ENCODE peak calls at places on chromosomes 2 and 18, in nine cellular contexts. One of them, this sample, is unnamed.

GRCh38 chr2:236080412-236080811 is 87.8 kb downstream of the GBX2 start:
- DNase-seq in CD8-positive, alpha-beta T cell: no peak
- DNase-seq in vagina: no peak
- DNase-seq in heart right ventricle: no peak
- DNase-seq in cardiac muscle cell: no peak
- DNase-seq in PC-3: no peak
- DNase-seq in A549: no peak
- DNase-seq in pancreas: no peak
- DNase-seq in HepG2: no peak
- DNase-seq in this sample: no peak

GRCh38 chr2:67108231-67108630 is 288.9 kb upstream of the ETAA1 start:
- DNase-seq in PC-3: no peak
- DNase-seq in vagina: no peak
- DNase-seq in pancreas: no peak
- DNase-seq in CD8-positive, alpha-beta T cell: no peak
- DNase-seq in cardiac muscle cell: no peak
- DNase-seq in HepG2: no peak
- DNase-seq in heart right ventricle: no peak
- DNase-seq in A549: no peak
- DNase-seq in this sample: no peak

GRCh38 chr2:88437010-88437409 is 15.5 kb downstream of the FOXI3 start:
- DNase-seq in PC-3: no peak
- DNase-seq in vagina: no peak
- DNase-seq in HepG2: no peak
- DNase-seq in cardiac muscle cell: no peak
- DNase-seq in heart right ventricle: no peak
- DNase-seq in CD8-positive, alpha-beta T cell: no peak
- DNase-seq in A549: no peak
- DNase-seq in pancreas: no peak
- DNase-seq in this sample: no peak

GRCh38 chr18:22467760-22468553 is 50.2 kb upstream of the CTAGE1 start:
- DNase-seq in pancreas: no peak
- DNase-seq in vagina: no peak
- DNase-seq in A549: peak; percentile 88
- DNase-seq in HepG2: no peak
- DNase-seq in PC-3: peak; percentile 98
- DNase-seq in CD8-positive, alpha-beta T cell: no peak
- DNase-seq in heart right ventricle: no peak
- DNase-seq in cardiac muscle cell: no peak
- DNase-seq in this sample: no peak

GRCh38 chr18:79393626-79394401 is 1.9 kb upstream of the NFATC1 start:
- DNase-seq in vagina: no peak
- DNase-seq in cardiac muscle cell: peak; percentile 69
- DNase-seq in A549: peak; percentile 71
- DNase-seq in pancreas: peak; percentile 96
- DNase-seq in CD8-positive, alpha-beta T cell: peak; percentile 40
- DNase-seq in PC-3: peak; percentile 82
- DNase-seq in heart right ventricle: peak; percentile 96
- DNase-seq in HepG2: peak; percentile 28
- DNase-seq in this sample: peak; percentile 33

GRCh38 chr18:57649536-57650495 is 28.2 kb upstream of the NARS1 start:
- DNase-seq in cardiac muscle cell: no peak
- DNase-seq in vagina: no peak
- DNase-seq in PC-3: peak; percentile 95
- DNase-seq in CD8-positive, alpha-beta T cell: no peak
- DNase-seq in heart right ventricle: no peak
- DNase-seq in A549: peak; percentile 45
- DNase-seq in pancreas: no peak
- DNase-seq in HepG2: no peak
- DNase-seq in this sample: no peak

GRCh38 chr18:49167084-49167483 is 216.3 kb upstream of the SMAD7 start:
- DNase-seq in A549: no peak
- DNase-seq in pancreas: no peak
- DNase-seq in HepG2: no peak
- DNase-seq in cardiac muscle cell: no peak
- DNase-seq in PC-3: no peak
- DNase-seq in CD8-positive, alpha-beta T cell: no peak
- DNase-seq in vagina: no peak
- DNase-seq in heart right ventricle: no peak
- DNase-seq in this sample: no peak

GRCh38 chr2:47402555-47402804 is 476 bp upstream of the MSH2 start:
- DNase-seq in HepG2: no peak
- DNase-seq in CD8-positive, alpha-beta T cell: no peak
- DNase-seq in cardiac muscle cell: no peak
- DNase-seq in vagina: no peak
- DNase-seq in pancreas: no peak
- DNase-seq in A549: no peak
- DNase-seq in heart right ventricle: no peak
- DNase-seq in PC-3: peak; percentile 38
- DNase-seq in this sample: no peak

GRCh38 chr18:56831988-56832387 is 180.8 kb downstream of the WDR7 start:
- DNase-seq in cardiac muscle cell: no peak
- DNase-seq in PC-3: no peak
- DNase-seq in HepG2: no peak
- DNase-seq in CD8-positive, alpha-beta T cell: no peak
- DNase-seq in vagina: no peak
- DNase-seq in A549: no peak
- DNase-seq in heart right ventricle: no peak
- DNase-seq in pancreas: no peak
- DNase-seq in this sample: no peak

GRCh38 chr2:213279961-213280360 is 4.3 kb upstream of the SPAG16 start:
- DNase-seq in CD8-positive, alpha-beta T cell: no peak
- DNase-seq in vagina: no peak
- DNase-seq in cardiac muscle cell: no peak
- DNase-seq in HepG2: no peak
- DNase-seq in pancreas: no peak
- DNase-seq in PC-3: no peak
- DNase-seq in A549: no peak
- DNase-seq in heart right ventricle: no peak
- DNase-seq in this sample: no peak

GRCh38 chr2:40220177-40220925 is 231.5 kb downstream of the SLC8A1 start:
- DNase-seq in pancreas: no peak
- DNase-seq in CD8-positive, alpha-beta T cell: no peak
- DNase-seq in PC-3: peak; percentile 40
- DNase-seq in A549: no peak
- DNase-seq in heart right ventricle: no peak
- DNase-seq in cardiac muscle cell: peak; percentile 34
- DNase-seq in vagina: no peak
- DNase-seq in HepG2: no peak
- DNase-seq in this sample: no peak

GRCh38 chr2:210991107-210991506 is 434.7 kb downstream of the CPS1 start:
- DNase-seq in CD8-positive, alpha-beta T cell: no peak
- DNase-seq in HepG2: no peak
- DNase-seq in A549: no peak
- DNase-seq in vagina: no peak
- DNase-seq in pancreas: no peak
- DNase-seq in heart right ventricle: no peak
- DNase-seq in cardiac muscle cell: no peak
- DNase-seq in PC-3: no peak
- DNase-seq in this sample: no peak

GRCh38 chr2:158359846-158360245 is 96.7 kb downstream of the CCDC148 start:
- DNase-seq in vagina: no peak
- DNase-seq in HepG2: peak; percentile 68
- DNase-seq in pancreas: no peak
- DNase-seq in A549: peak; percentile 25
- DNase-seq in CD8-positive, alpha-beta T cell: no peak
- DNase-seq in heart right ventricle: no peak
- DNase-seq in cardiac muscle cell: no peak
- DNase-seq in PC-3: peak; percentile 92
- DNase-seq in this sample: no peak

GRCh38 chr18:58640428-58640805 is 11.5 kb upstream of the ALPK2 start:
- DNase-seq in heart right ventricle: no peak
- DNase-seq in vagina: peak; percentile 43
- DNase-seq in HepG2: no peak
- DNase-seq in pancreas: no peak
- DNase-seq in cardiac muscle cell: no peak
- DNase-seq in A549: no peak
- DNase-seq in PC-3: no peak
- DNase-seq in CD8-positive, alpha-beta T cell: no peak
- DNase-seq in this sample: no peak

GRCh38 chr18:21084511-21085078 is 27.0 kb downstream of the ROCK1 start:
- DNase-seq in vagina: no peak
- DNase-seq in cardiac muscle cell: no peak
- DNase-seq in PC-3: no peak
- DNase-seq in CD8-positive, alpha-beta T cell: no peak
- DNase-seq in pancreas: no peak
- DNase-seq in HepG2: no peak
- DNase-seq in A549: no peak
- DNase-seq in heart right ventricle: no peak
- DNase-seq in this sample: no peak
- H3K9me3 ChIP-seq in vagina: no peaks in the 10 kb centered on the region
- H3K9me3 ChIP-seq in cardiac muscle cell: no peaks in the 10 kb centered on the region
- H3K9me3 ChIP-seq in PC-3: no peaks in the 10 kb centered on the region
- H3K9me3 ChIP-seq in CD8-positive, alpha-beta T cell: peaks cover 5% of the 10 kb centered on the region
- H3K9me3 ChIP-seq in pancreas: no peaks in the 10 kb centered on the region
- H3K9me3 ChIP-seq in HepG2: no peaks in the 10 kb centered on the region
- H3K9me3 ChIP-seq in A549: peaks cover 13% of the 10 kb centered on the region
- H3K9me3 ChIP-seq in heart right ventricle: no peaks in the 10 kb centered on the region
- H3K9me3 ChIP-seq in this sample: no peaks in the 10 kb centered on the region

GRCh38 chr2:16250056-16250425 is 309.7 kb downstream of the MYCN start:
- DNase-seq in A549: no peak
- DNase-seq in pancreas: no peak
- DNase-seq in heart right ventricle: no peak
- DNase-seq in HepG2: no peak
- DNase-seq in cardiac muscle cell: no peak
- DNase-seq in CD8-positive, alpha-beta T cell: no peak
- DNase-seq in PC-3: no peak
- DNase-seq in vagina: no peak
- DNase-seq in this sample: no peak
- H3K9me3 ChIP-seq in A549: no peaks in the 10 kb centered on the region
- H3K9me3 ChIP-seq in pancreas: no peaks in the 10 kb centered on the region
- H3K9me3 ChIP-seq in heart right ventricle: no peaks in the 10 kb centered on the region
- H3K9me3 ChIP-seq in HepG2: no peaks in the 10 kb centered on the region
- H3K9me3 ChIP-seq in cardiac muscle cell: no peaks in the 10 kb centered on the region
- H3K9me3 ChIP-seq in CD8-positive, alpha-beta T cell: no peaks in the 10 kb centered on the region
- H3K9me3 ChIP-seq in PC-3: no peaks in the 10 kb centered on the region
- H3K9me3 ChIP-seq in vagina: no peaks in the 10 kb centered on the region
- H3K9me3 ChIP-seq in this sample: no peaks in the 10 kb centered on the region

DNA sequence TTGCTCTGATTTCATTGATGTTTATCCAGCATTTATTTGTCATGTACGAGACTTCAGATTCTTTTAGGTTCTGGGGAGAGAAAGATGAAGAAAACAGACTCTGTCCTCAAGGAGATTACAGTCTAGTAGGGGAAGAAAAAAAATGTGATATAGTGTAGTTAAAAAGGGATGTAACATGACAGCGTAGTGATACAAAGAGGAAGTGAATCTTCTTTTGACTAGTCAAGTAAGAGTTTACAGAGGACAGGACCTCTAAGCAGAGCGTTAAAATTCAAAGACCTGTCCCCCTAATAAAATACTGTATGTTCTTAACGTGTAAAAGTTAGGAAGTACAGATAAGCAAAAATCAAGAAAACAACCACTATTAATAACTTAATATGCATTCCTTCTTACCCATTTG is 47.7 kb downstream of the NCOA1 start:
- DNase-seq in A549: no peak
- DNase-seq in cardiac muscle cell: no peak
- DNase-seq in PC-3: no peak
- DNase-seq in HepG2: no peak
- DNase-seq in heart right ventricle: no peak
- DNase-seq in CD8-positive, alpha-beta T cell: no peak
- DNase-seq in vagina: no peak
- DNase-seq in pancreas: no peak
- DNase-seq in this sample: no peak
- H3K9me3 ChIP-seq in A549: peaks cover 8% of the 10 kb centered on the region
- H3K9me3 ChIP-seq in cardiac muscle cell: no peaks in the 10 kb centered on the region
- H3K9me3 ChIP-seq in PC-3: no peaks in the 10 kb centered on the region
- H3K9me3 ChIP-seq in HepG2: peaks cover 16% of the 10 kb centered on the region
- H3K9me3 ChIP-seq in heart right ventricle: no peaks in the 10 kb centered on the region
- H3K9me3 ChIP-seq in CD8-positive, alpha-beta T cell: no peaks in the 10 kb centered on the region
- H3K9me3 ChIP-seq in vagina: no peaks in the 10 kb centered on the region
- H3K9me3 ChIP-seq in pancreas: no peaks in the 10 kb centered on the region
- H3K9me3 ChIP-seq in this sample: no peaks in the 10 kb centered on the region

GRCh38 chr2:94956797-94957391 is 68.6 kb upstream of the MAL start:
- DNase-seq in vagina: no peak
- DNase-seq in heart right ventricle: no peak
- DNase-seq in HepG2: peak; percentile 13
- DNase-seq in CD8-positive, alpha-beta T cell: peak; percentile 41
- DNase-seq in A549: peak; percentile 38
- DNase-seq in cardiac muscle cell: peak; percentile 0
- DNase-seq in PC-3: peak; percentile 70
- DNase-seq in pancreas: no peak
- DNase-seq in this sample: no peak
- H3K9me3 ChIP-seq in vagina: no peaks in the 10 kb centered on the region
- H3K9me3 ChIP-seq in heart right ventricle: no peaks in the 10 kb centered on the region
- H3K9me3 ChIP-seq in HepG2: no peaks in the 10 kb centered on the region
- H3K9me3 ChIP-seq in CD8-positive, alpha-beta T cell: no peaks in the 10 kb centered on the region
- H3K9me3 ChIP-seq in A549: no peaks in the 10 kb centered on the region
- H3K9me3 ChIP-seq in cardiac muscle cell: no peaks in the 10 kb centered on the region
- H3K9me3 ChIP-seq in PC-3: no peaks in the 10 kb centered on the region
- H3K9me3 ChIP-seq in pancreas: no peaks in the 10 kb centered on the region
- H3K9me3 ChIP-seq in this sample: no peaks in the 10 kb centered on the region

GRCh38 chr2:195759877-195760276 is 102.9 kb downstream of the SLC39A10 start:
- DNase-seq in cardiac muscle cell: no peak
- DNase-seq in heart right ventricle: no peak
- DNase-seq in pancreas: no peak
- DNase-seq in CD8-positive, alpha-beta T cell: no peak
- DNase-seq in A549: no peak
- DNase-seq in HepG2: no peak
- DNase-seq in vagina: no peak
- DNase-seq in PC-3: no peak
- DNase-seq in this sample: no peak

GRCh38 chr2:195768454-195768853 is 111.4 kb downstream of the SLC39A10 start:
- DNase-seq in heart right ventricle: no peak
- DNase-seq in pancreas: no peak
- DNase-seq in vagina: no peak
- DNase-seq in A549: no peak
- DNase-seq in CD8-positive, alpha-beta T cell: no peak
- DNase-seq in HepG2: no peak
- DNase-seq in PC-3: peak; percentile 30
- DNase-seq in cardiac muscle cell: no peak
- DNase-seq in this sample: no peak

GRCh38 chr2:195758846-195759245 is 101.8 kb downstream of the SLC39A10 start:
- DNase-seq in heart right ventricle: no peak
- DNase-seq in PC-3: no peak
- DNase-seq in pancreas: no peak
- DNase-seq in CD8-positive, alpha-beta T cell: no peak
- DNase-seq in vagina: no peak
- DNase-seq in cardiac muscle cell: no peak
- DNase-seq in HepG2: no peak
- DNase-seq in A549: no peak
- DNase-seq in this sample: no peak

GRCh38 chr2:195766691-195767090 is 109.7 kb downstream of the SLC39A10 start:
- DNase-seq in CD8-positive, alpha-beta T cell: no peak
- DNase-seq in PC-3: no peak
- DNase-seq in pancreas: no peak
- DNase-seq in cardiac muscle cell: no peak
- DNase-seq in vagina: no peak
- DNase-seq in heart right ventricle: no peak
- DNase-seq in HepG2: no peak
- DNase-seq in A549: no peak
- DNase-seq in this sample: no peak

GRCh38 chr2:195763866-195764265 is 106.8 kb downstream of the SLC39A10 start:
- DNase-seq in HepG2: no peak
- DNase-seq in pancreas: no peak
- DNase-seq in A549: no peak
- DNase-seq in heart right ventricle: no peak
- DNase-seq in cardiac muscle cell: no peak
- DNase-seq in vagina: no peak
- DNase-seq in PC-3: peak; percentile 29
- DNase-seq in CD8-positive, alpha-beta T cell: no peak
- DNase-seq in this sample: no peak
- H3K9me3 ChIP-seq in HepG2: no peaks in the 10 kb centered on the region
- H3K9me3 ChIP-seq in pancreas: no peaks in the 10 kb centered on the region
- H3K9me3 ChIP-seq in A549: peaks cover 5% of the 10 kb centered on the region
- H3K9me3 ChIP-seq in heart right ventricle: peaks cover 2% of the 10 kb centered on the region
- H3K9me3 ChIP-seq in cardiac muscle cell: no peaks in the 10 kb centered on the region
- H3K9me3 ChIP-seq in vagina: no peaks in the 10 kb centered on the region
- H3K9me3 ChIP-seq in PC-3: no peaks in the 10 kb centered on the region
- H3K9me3 ChIP-seq in CD8-positive, alpha-beta T cell: peaks cover 8% of the 10 kb centered on the region
- H3K9me3 ChIP-seq in this sample: peaks cover 3% of the 10 kb centered on the region

GRCh38 chr2:489084-489483 is 188.1 kb downstream of the TMEM18 start:
- DNase-seq in vagina: peak; percentile 77
- DNase-seq in A549: no peak
- DNase-seq in HepG2: no peak
- DNase-seq in pancreas: no peak
- DNase-seq in CD8-positive, alpha-beta T cell: no peak
- DNase-seq in cardiac muscle cell: no peak
- DNase-seq in PC-3: no peak
- DNase-seq in heart right ventricle: no peak
- DNase-seq in this sample: no peak
- H3K9me3 ChIP-seq in vagina: no peaks in the 10 kb centered on the region
- H3K9me3 ChIP-seq in A549: no peaks in the 10 kb centered on the region
- H3K9me3 ChIP-seq in HepG2: no peaks in the 10 kb centered on the region
- H3K9me3 ChIP-seq in pancreas: no peaks in the 10 kb centered on the region
- H3K9me3 ChIP-seq in CD8-positive, alpha-beta T cell: no peaks in the 10 kb centered on the region
- H3K9me3 ChIP-seq in cardiac muscle cell: no peaks in the 10 kb centered on the region
- H3K9me3 ChIP-seq in PC-3: no peaks in the 10 kb centered on the region
- H3K9me3 ChIP-seq in heart right ventricle: no peaks in the 10 kb centered on the region
- H3K9me3 ChIP-seq in this sample: no peaks in the 10 kb centered on the region